ENCODE peak calls at places on chromosomes 7 and 10, in five cellular contexts. B, N, H, M and C are unnamed samples.

GRCh38 chr10:118581340-118581739 is 14.1 kb downstream of the PRLHR start:
- DNase-seq in B (no peak), N (no peak), H (no peak), M (no peak), C (no peak)

GRCh38 chr7:82444220-82445049 is 858 bp upstream of the CACNA2D1 start:
- DNase-seq in B (no peak), N (peak), H (peak), M (no peak), C (no peak)

GRCh38 chr10:7635431-7636125 is 31.2 kb downstream of the ITIH5 start:
- DNase-seq in B (no peak), N (no peak), H (peak), M (no peak), C (no peak)

GRCh38 chr10:60441515-60441914 is 51.8 kb upstream of the ANK3 start:
- DNase-seq in B (no peak), N (peak), H (no peak), M (no peak), C (peak)

GRCh38 chr7:87999261-87999660 is 65.2 kb downstream of the ADAM22 start:
- DNase-seq in B (no peak), N (no peak), H (no peak), M (no peak), C (no peak)

GRCh38 chr7:92631067-92631829 is 41.1 kb upstream of the FAM133B start:
- DNase-seq in B (no peak), N (no peak), H (no peak), M (no peak), C (peak)

GRCh38 chr10:22550732-22551131 is 163.6 kb downstream of the PIP4K2A start:
- DNase-seq in B (no peak), N (peak), H (peak), M (peak), C (peak)

GRCh38 chr7:2687338-2687869 is 598 bp upstream of the AMZ1 start:
- DNase-seq in B (no peak), N (no peak), H (no peak), M (peak), C (no peak)

GRCh38 chr7:114084381-114085312 is 165.8 kb upstream of the PPP1R3A start:
- DNase-seq in B (no peak), N (no peak), H (peak), M (peak), C (no peak)

GRCh38 chr7:36594445-36594844 is 129.8 kb downstream of the AOAH start:
- DNase-seq in B (no peak), N (no peak), H (no peak), M (no peak), C (no peak)

GRCh38 chr7:26624839-26625238 is 239.6 kb downstream of the SKAP2 start:
- DNase-seq in B (no peak), N (no peak), H (no peak), M (peak), C (no peak)

GRCh38 chr10:70123817-70124216 is 8.8 kb downstream of the AIFM2 start:
- DNase-seq in B (no peak), N (no peak), H (no peak), M (no peak), C (no peak)

GRCh38 chr10:44939691-44940401 is 19.8 kb upstream of the RASSF4 start:
- DNase-seq in B (no peak), N (peak), H (no peak), M (peak), C (peak)

GRCh38 chr10:86946215-86947170 is 10.9 kb downstream of the MMRN2 start:
- DNase-seq in B (no peak), N (no peak), H (peak), M (peak), C (no peak)

GRCh38 chr7:149770728-149771127 is 2.7 kb downstream of the ZNF467 start:
- DNase-seq in B (no peak), N (no peak), H (no peak), M (no peak), C (no peak)

GRCh38 chr7:51129527-51130472 is 186.8 kb downstream of the COBL start:
- DNase-seq in B (no peak), N (no peak), H (no peak), M (peak), C (no peak)

GRCh38 chr10:67843284-67843683 is 5.3 kb upstream of the DNAJC12 start:
- DNase-seq in B (no peak), N (no peak), H (no peak), M (peak), C (no peak)

GRCh38 chr7:134722786-134723322 is 56.6 kb upstream of the CALD1 start:
- DNase-seq in B (no peak), N (no peak), H (no peak), M (no peak), C (no peak)

GRCh38 chr7:30286749-30287148 is 2.4 kb downstream of the ZNRF2 start:
- DNase-seq in B (no peak), N (no peak), H (no peak), M (no peak), C (no peak)

DNA sequence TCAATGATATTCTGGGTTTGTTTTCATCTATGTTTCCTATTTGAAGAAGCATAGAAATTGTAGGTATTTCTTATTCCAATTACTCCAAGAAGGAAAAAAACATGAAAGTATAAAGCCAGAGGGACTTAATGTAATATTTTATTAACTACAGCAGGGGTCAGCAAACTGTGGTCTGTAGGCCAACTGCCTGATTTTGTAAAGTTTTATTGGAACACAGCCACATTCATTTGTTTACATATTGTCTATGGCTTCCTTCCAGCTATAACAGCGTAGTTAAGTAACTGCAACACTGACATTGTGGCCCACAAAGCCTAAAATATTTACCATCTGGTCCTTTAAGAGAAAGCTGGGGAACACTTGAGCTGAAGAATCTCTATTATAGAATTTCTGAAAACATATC is 306.2 kb downstream of the BICC1 start:
- DNase-seq in B (no peak), N (peak), H (no peak), M (no peak), C (no peak)
- TF ChIP-seq MAX in B (no peak), N (no peak), H (no peak), M (no peak), C (no peak)

GRCh38 chr7:69367785-69368184 is 230.5 kb upstream of the AUTS2 start:
- DNase-seq in B (no peak), N (peak), H (no peak), M (no peak), C (no peak)

GRCh38 chr7:69374036-69374420 is 224.2 kb upstream of the AUTS2 start:
- DNase-seq in B (no peak), N (no peak), H (no peak), M (no peak), C (no peak)

GRCh38 chr7:69373171-69374035 is 224.9 kb upstream of the AUTS2 start:
- DNase-seq in B (no peak), N (peak), H (no peak), M (no peak), C (peak)
- TF ChIP-seq MAX in B (no peak), N (no peak), H (no peak), M (no peak), C (peak)

DNA sequence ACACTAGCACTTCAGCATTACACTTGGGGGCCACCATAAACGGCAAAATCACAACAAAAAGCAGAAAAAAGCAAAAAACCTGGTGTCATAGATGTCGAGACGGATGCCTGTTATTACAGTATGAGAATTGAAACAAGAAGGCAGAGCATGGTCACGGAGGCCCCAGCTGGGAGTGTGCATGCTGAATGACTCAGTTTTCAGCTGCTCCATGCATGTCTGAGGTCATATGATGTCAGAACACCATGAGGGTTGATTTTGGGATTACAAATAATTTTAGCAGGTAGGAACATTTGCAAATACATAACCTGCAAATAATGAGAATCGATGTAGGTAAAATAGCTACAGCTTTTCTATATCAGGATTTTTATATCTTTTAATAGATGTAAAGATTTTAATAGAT is 19.1 kb downstream of the ZMYND11 start:
- DNase-seq in B (no peak), N (no peak), H (no peak), M (no peak), C (no peak)
- TF ChIP-seq MAX in B (no peak), N (no peak), H (no peak), M (no peak), C (no peak)

GRCh38 chr10:52318136-52318810 is 4.2 kb downstream of the DKK1 start:
- DNase-seq in B (no peak), N (peak), H (no peak), M (no peak), C (no peak)

GRCh38 chr10:52319926-52320325 is 5.8 kb downstream of the DKK1 start:
- DNase-seq in B (no peak), N (no peak), H (no peak), M (no peak), C (no peak)

GRCh38 chr10:52316005-52316404 is 1.9 kb downstream of the DKK1 start:
- DNase-seq in B (no peak), N (peak), H (no peak), M (no peak), C (no peak)

GRCh38 chr10:52316500-52316899 is 2.4 kb downstream of the DKK1 start:
- DNase-seq in B (no peak), N (no peak), H (no peak), M (no peak), C (no peak)

GRCh38 chr10:52318822-52319464 is 4.9 kb downstream of the DKK1 start:
- DNase-seq in B (no peak), N (peak), H (no peak), M (no peak), C (no peak)
- TF ChIP-seq MAX in B (no peak), N (peak), H (no peak), M (no peak), C (no peak)